ENCODE peak calls at places on chromosome 17, in ten cellular contexts. T, P, M, L, I, G, Y, O, Q and V are unnamed samples.

GRCh38 chr17:3472137-3472536 is 518 bp upstream of the SPATA22 start:
- DNase-seq in T (no peak), P (no peak), M (no peak), L (no peak), I (no peak), G (no peak), Y (no peak), O (no peak), Q (no peak), V (no peak)

GRCh38 chr17:9880582-9880999 is 24.5 kb downstream of the RCVRN start:
- DNase-seq in T (peak), P (no peak), M (no peak), L (no peak), I (no peak), G (no peak), Y (peak), O (no peak), Q (no peak), V (no peak)

GRCh38 chr17:19365833-19366636 is 3.5 kb upstream of the B9D1 start:
- DNase-seq in T (no peak), P (no peak), M (no peak), L (no peak), I (no peak), G (no peak), Y (no peak), O (no peak), Q (peak), V (no peak)

GRCh38 chr17:78338860-78339259 is 21.0 kb downstream of the SOCS3 start:
- DNase-seq in T (peak), P (no peak), M (no peak), L (no peak), I (no peak), G (no peak), Y (no peak), O (no peak), Q (no peak), V (no peak)

GRCh38 chr17:68427575-68427974 is 29.7 kb downstream of the WIPI1 start:
- DNase-seq in T (no peak), P (no peak), M (no peak), L (no peak), I (no peak), G (no peak), Y (no peak), O (no peak), Q (no peak), V (no peak)

GRCh38 chr17:50632637-50633036 is 2.0 kb upstream of the ABCC3 start:
- DNase-seq in T (no peak), P (no peak), M (no peak), L (no peak), I (no peak), G (no peak), Y (no peak), O (no peak), Q (no peak), V (no peak)

GRCh38 chr17:62974788-62975586 is 9.0 kb downstream of the TANC2 start:
- DNase-seq in T (no peak), P (no peak), M (no peak), L (no peak), I (no peak), G (no peak), Y (no peak), O (no peak), Q (no peak), V (no peak)

GRCh38 chr17:66799839-66800537 is 34.9 kb upstream of the CACNG5 start:
- DNase-seq in T (no peak), P (no peak), M (no peak), L (no peak), I (no peak), G (no peak), Y (no peak), O (no peak), Q (peak), V (no peak)

GRCh38 chr17:18866866-18867813 is 9.2 kb downstream of the PRPSAP2 start:
- DNase-seq in T (no peak), P (no peak), M (no peak), L (no peak), I (no peak), G (no peak), Y (no peak), O (no peak), Q (no peak), V (no peak)

GRCh38 chr17:20266806-20267458 is 200.4 kb downstream of the LGALS9B start:
- DNase-seq in T (no peak), P (no peak), M (no peak), L (no peak), I (no peak), G (no peak), Y (peak), O (peak), Q (no peak), V (no peak)

GRCh38 chr17:8117980-8118768 is at the start of gene ALOXE3:
- DNase-seq in T (no peak), P (no peak), M (no peak), L (no peak), I (no peak), G (no peak), Y (peak), O (peak), Q (no peak), V (peak)

GRCh38 chr17:28946239-28946638 is 5.1 kb downstream of the PHF12 start:
- DNase-seq in T (no peak), P (no peak), M (no peak), L (no peak), I (no peak), G (no peak), Y (no peak), O (no peak), Q (no peak), V (no peak)

GRCh38 chr17:28748852-28749515 is 5.2 kb downstream of the TRAF4 start:
- DNase-seq in T (no peak), P (no peak), M (no peak), L (no peak), I (no peak), G (no peak), Y (no peak), O (no peak), Q (no peak), V (no peak)

GRCh38 chr17:81838753-81839255 is 4.0 kb upstream of the PPP1R27 start:
- DNase-seq in T (no peak), P (no peak), M (no peak), L (no peak), I (no peak), G (no peak), Y (no peak), O (no peak), Q (no peak), V (no peak)

GRCh38 chr17:42122371-42123303 is at the start of gene HSPB9:
- DNase-seq in T (no peak), P (no peak), M (peak), L (no peak), I (no peak), G (no peak), Y (no peak), O (peak), Q (peak), V (peak)

GRCh38 chr17:48441231-48441711 is 11.3 kb upstream of the SKAP1 start:
- DNase-seq in T (peak), P (peak), M (no peak), L (no peak), I (no peak), G (no peak), Y (no peak), O (no peak), Q (no peak), V (no peak)

GRCh38 chr17:79624658-79625478 is 14.0 kb upstream of the RBFOX3 start:
- DNase-seq in T (no peak), P (no peak), M (no peak), L (no peak), I (no peak), G (no peak), Y (no peak), O (no peak), Q (peak), V (no peak)

GRCh38 chr17:41697122-41697962 is 8.7 kb downstream of the EIF1 start:
- DNase-seq in T (no peak), P (no peak), M (no peak), L (no peak), I (no peak), G (no peak), Y (no peak), O (no peak), Q (peak), V (no peak)

GRCh38 chr17:27352481-27353460 is 58.9 kb downstream of the WSB1 start:
- DNase-seq in T (no peak), P (no peak), M (no peak), L (no peak), I (no peak), G (no peak), Y (no peak), O (no peak), Q (no peak), V (no peak)

GRCh38 chr17:63035271-63035670 is 69.2 kb downstream of the TANC2 start:
- DNase-seq in T (no peak), P (no peak), M (no peak), L (no peak), I (no peak), G (no peak), Y (no peak), O (no peak), Q (no peak), V (no peak)

GRCh38 chr17:67993998-67994361 is 2.3 kb downstream of the C17orf58 start:
- DNase-seq in T (peak), P (no peak), M (no peak), L (no peak), I (no peak), G (no peak), Y (peak), O (peak), Q (no peak), V (no peak)

GRCh38 chr17:56675876-56676660 is 82.6 kb downstream of the NOG start:
- DNase-seq in T (no peak), P (no peak), M (no peak), L (no peak), I (no peak), G (no peak), Y (no peak), O (no peak), Q (no peak), V (no peak)

GRCh38 chr17:79959042-79959441 is 76.6 kb downstream of the TBC1D16 start:
- DNase-seq in T (no peak), P (no peak), M (no peak), L (no peak), I (no peak), G (no peak), Y (no peak), O (no peak), Q (no peak), V (no peak)

GRCh38 chr17:57938061-57938502 is 17.1 kb downstream of the CUEDC1 start:
- DNase-seq in T (no peak), P (no peak), M (peak), L (no peak), I (no peak), G (no peak), Y (no peak), O (no peak), Q (no peak), V (no peak)

GRCh38 chr17:13541032-13541480 is 60.7 kb downstream of the HS3ST3A1 start:
- DNase-seq in T (no peak), P (no peak), M (no peak), L (no peak), I (no peak), G (no peak), Y (peak), O (no peak), Q (no peak), V (no peak)

GRCh38 chr17:82592751-82593589 is 55.3 kb downstream of the WDR45B start:
- DNase-seq in T (no peak), P (peak), M (peak), L (peak), I (peak), G (no peak), Y (peak), O (peak), Q (peak), V (peak)

GRCh38 chr17:74369221-74369620 is 1.9 kb downstream of the GPR142 start:
- DNase-seq in T (peak), P (peak), M (no peak), L (peak), I (peak), G (peak), Y (no peak), O (peak), Q (peak), V (peak)

GRCh38 chr17:77829871-77830799 is 128.4 kb upstream of the TNRC6C start:
- DNase-seq in T (no peak), P (no peak), M (no peak), L (no peak), I (no peak), G (no peak), Y (peak), O (no peak), Q (peak), V (peak)

GRCh38 chr17:3919123-3919624 is 2.9 kb upstream of the P2RX1 start:
- DNase-seq in T (no peak), P (no peak), M (no peak), L (no peak), I (no peak), G (no peak), Y (no peak), O (peak), Q (peak), V (no peak)

GRCh38 chr17:60193482-60193881 is 43.7 kb downstream of the CA4 start:
- DNase-seq in T (no peak), P (no peak), M (no peak), L (no peak), I (no peak), G (no peak), Y (no peak), O (no peak), Q (no peak), V (no peak)

GRCh38 chr17:44191941-44192496 is 5.2 kb downstream of the TMUB2 start:
- DNase-seq in T (no peak), P (no peak), M (no peak), L (no peak), I (no peak), G (no peak), Y (no peak), O (no peak), Q (no peak), V (no peak)

GRCh38 chr17:70447588-70447987 is 278.3 kb downstream of the KCNJ2 start:
- DNase-seq in T (no peak), P (no peak), M (no peak), L (no peak), I (no peak), G (no peak), Y (peak), O (peak), Q (no peak), V (no peak)

GRCh38 chr17:14044702-14045101 is 24.6 kb upstream of the COX10 start:
- DNase-seq in T (no peak), P (no peak), M (no peak), L (no peak), I (no peak), G (no peak), Y (no peak), O (no peak), Q (no peak), V (no peak)

GRCh38 chr17:35752945-35753764 is at the start of gene GAS2L2:
- DNase-seq in T (no peak), P (no peak), M (no peak), L (no peak), I (no peak), G (no peak), Y (no peak), O (no peak), Q (no peak), V (no peak)

GRCh38 chr17:33072421-33073175 is 81.0 kb downstream of the SPACA3 start:
- DNase-seq in T (no peak), P (no peak), M (no peak), L (no peak), I (no peak), G (no peak), Y (no peak), O (no peak), Q (no peak), V (no peak)

GRCh38 chr17:69067274-69068047 is 6.7 kb upstream of the ABCA9 start:
- DNase-seq in T (no peak), P (no peak), M (no peak), L (no peak), I (no peak), G (no peak), Y (no peak), O (no peak), Q (no peak), V (no peak)

GRCh38 chr17:44916781-44917241 is 1.5 kb upstream of the GFAP start:
- DNase-seq in T (no peak), P (no peak), M (no peak), L (no peak), I (no peak), G (no peak), Y (peak), O (no peak), Q (peak), V (no peak)

GRCh38 chr17:49180303-49180702 is 30.1 kb downstream of the GNGT2 start:
- DNase-seq in T (peak), P (peak), M (peak), L (peak), I (peak), G (peak), Y (peak), O (peak), Q (peak), V (peak)